ENCODE peak calls at places on chromosomes 11 and 22, in ten cellular contexts. H is HFF-Myc, F is choroid plexus epithelial cell, V is IMR-90, U is prostate gland, K is tibial nerve, S is GM12865, N is cardiac muscle cell, L is AG04450, A is heart right ventricle. O is an unnamed sample.

GRCh38 chr11:67776834-67777530 is 102.6 kb upstream of the ALDH3B2 start:
- DNase-seq in V (no peak), F (no peak), H (no peak), N (no peak), K (no peak), A (no peak), L (no peak), S (no peak), U (no peak), O (no peak)

GRCh38 chr11:102539567-102539966 is 9.0 kb upstream of the MMP7 start:
- DNase-seq in A (no peak), H (no peak), N (no peak), L (no peak), V (no peak), S (no peak), U (no peak), F (no peak), K (no peak), O (no peak)

GRCh38 chr11:127789887-127790286 is 789.3 kb upstream of the KIRREL3 start:
- DNase-seq in V (peak), S (peak), F (no peak), A (no peak), U (no peak), N (peak), H (no peak), L (no peak), K (no peak), O (no peak)

GRCh38 chr11:4065601-4066377 is 28.8 kb upstream of the RRM1 start:
- DNase-seq in N (no peak), K (no peak), L (no peak), H (no peak), S (no peak), V (no peak), U (no peak), A (peak), F (no peak), O (no peak)

GRCh38 chr11:19345848-19346681 is 105.3 kb upstream of the E2F8 start:
- DNase-seq in U (no peak), S (no peak), H (no peak), V (no peak), K (no peak), F (peak), L (no peak), A (no peak), N (peak), O (peak)

GRCh38 chr11:78564037-78564888 is 10.4 kb downstream of the NARS2 start:
- DNase-seq in N (peak), A (peak), S (peak), H (peak), L (peak), U (peak), K (peak), V (peak), F (peak), O (no peak)

GRCh38 chr22:45496451-45496941 is 6.2 kb upstream of the FBLN1 start:
- DNase-seq in H (no peak), L (no peak), U (no peak), S (no peak), A (no peak), V (no peak), N (no peak), F (no peak), K (no peak), O (peak)

GRCh38 chr11:75035911-75036536 is 47.3 kb downstream of the NEU3 start:
- DNase-seq in H (no peak), S (no peak), L (no peak), U (no peak), A (no peak), V (no peak), N (no peak), F (no peak), K (no peak), O (no peak)

GRCh38 chr11:75532200-75532972 is 6.6 kb upstream of the GDPD5 start:
- DNase-seq in L (no peak), V (peak), H (no peak), S (peak), U (peak), F (peak), A (peak), N (peak), K (peak), O (no peak)

GRCh38 chr11:103619480-103619879 is 417.0 kb upstream of the DDI1 start:
- DNase-seq in A (no peak), L (no peak), V (no peak), H (no peak), U (no peak), F (peak), K (no peak), N (peak), S (no peak), O (no peak)

GRCh38 chr11:76805206-76805913 is 22.2 kb downstream of the TSKU start:
- DNase-seq in U (no peak), F (peak), S (no peak), N (no peak), H (no peak), L (no peak), A (no peak), K (no peak), V (peak), O (no peak)

GRCh38 chr11:64514596-64514995 is 76.4 kb upstream of the SLC22A12 start:
- DNase-seq in S (no peak), U (no peak), K (no peak), L (no peak), N (no peak), F (no peak), A (no peak), H (no peak), V (no peak), O (no peak)

GRCh38 chr11:2517386-2518064 is 72.7 kb downstream of the KCNQ1 start:
- DNase-seq in A (no peak), F (no peak), U (no peak), S (no peak), K (no peak), L (no peak), N (no peak), H (no peak), V (no peak), O (peak)

GRCh38 chr22:25013634-25014033 is 61.1 kb downstream of the KIAA1671 start:
- DNase-seq in L (no peak), A (peak), H (no peak), S (no peak), K (no peak), U (no peak), N (no peak), F (no peak), V (no peak), O (no peak)

GRCh38 chr11:15830730-15831443 is 525.5 kb downstream of the SOX6 start:
- DNase-seq in K (no peak), A (no peak), V (no peak), H (no peak), U (no peak), L (no peak), F (peak), N (no peak), S (no peak), O (no peak)

GRCh38 chr22:38484244-38484643 is 16.3 kb downstream of the KDELR3 start:
- DNase-seq in S (no peak), A (no peak), H (no peak), U (no peak), N (no peak), F (no peak), L (no peak), K (no peak), V (no peak), O (no peak)

GRCh38 chr11:113253406-113253805 is 61.0 kb upstream of the TTC12 start:
- DNase-seq in F (no peak), S (no peak), U (no peak), N (no peak), V (no peak), H (no peak), A (no peak), L (no peak), K (no peak), O (no peak)

GRCh38 chr11:72551571-72551970 is 117.2 kb upstream of the CLPB start:
- DNase-seq in L (no peak), K (no peak), V (no peak), U (no peak), A (no peak), N (no peak), H (no peak), S (no peak), F (no peak), O (no peak)

GRCh38 chr11:17259931-17260499 is 16.5 kb upstream of the NUCB2 start:
- DNase-seq in F (no peak), V (no peak), N (no peak), A (no peak), K (no peak), S (no peak), H (no peak), L (no peak), U (no peak), O (no peak)

GRCh38 chr11:75383246-75383645 is 16.1 kb upstream of the RPS3 start:
- DNase-seq in F (no peak), N (no peak), U (no peak), V (no peak), L (no peak), S (no peak), H (no peak), K (no peak), A (no peak), O (no peak)

GRCh38 chr11:72921028-72921716 is 107.0 kb downstream of the ATG16L2 start:
- DNase-seq in V (no peak), U (no peak), F (no peak), L (no peak), A (no peak), S (no peak), N (no peak), K (peak), H (no peak), O (no peak)

GRCh38 chr22:27251563-27251962 is 550.0 kb downstream of the MN1 start:
- DNase-seq in K (no peak), V (no peak), H (no peak), L (no peak), S (no peak), N (no peak), U (no peak), A (no peak), F (no peak), O (no peak)

GRCh38 chr11:84146826-84147225 is 860.7 kb upstream of the CCDC90B start:
- DNase-seq in U (no peak), A (no peak), S (no peak), L (no peak), N (no peak), F (no peak), K (no peak), H (no peak), V (no peak), O (no peak)

GRCh38 chr11:133041928-133042890 is 490.1 kb downstream of the OPCML start:
- DNase-seq in V (no peak), N (no peak), H (no peak), U (no peak), F (no peak), S (no peak), K (no peak), L (no peak), A (no peak), O (peak)

GRCh38 chr22:22074634-22075381 is 92.2 kb upstream of the TOP3B start:
- DNase-seq in A (no peak), K (no peak), N (no peak), S (no peak), U (no peak), L (no peak), F (no peak), V (no peak), H (no peak), O (no peak)

DNA sequence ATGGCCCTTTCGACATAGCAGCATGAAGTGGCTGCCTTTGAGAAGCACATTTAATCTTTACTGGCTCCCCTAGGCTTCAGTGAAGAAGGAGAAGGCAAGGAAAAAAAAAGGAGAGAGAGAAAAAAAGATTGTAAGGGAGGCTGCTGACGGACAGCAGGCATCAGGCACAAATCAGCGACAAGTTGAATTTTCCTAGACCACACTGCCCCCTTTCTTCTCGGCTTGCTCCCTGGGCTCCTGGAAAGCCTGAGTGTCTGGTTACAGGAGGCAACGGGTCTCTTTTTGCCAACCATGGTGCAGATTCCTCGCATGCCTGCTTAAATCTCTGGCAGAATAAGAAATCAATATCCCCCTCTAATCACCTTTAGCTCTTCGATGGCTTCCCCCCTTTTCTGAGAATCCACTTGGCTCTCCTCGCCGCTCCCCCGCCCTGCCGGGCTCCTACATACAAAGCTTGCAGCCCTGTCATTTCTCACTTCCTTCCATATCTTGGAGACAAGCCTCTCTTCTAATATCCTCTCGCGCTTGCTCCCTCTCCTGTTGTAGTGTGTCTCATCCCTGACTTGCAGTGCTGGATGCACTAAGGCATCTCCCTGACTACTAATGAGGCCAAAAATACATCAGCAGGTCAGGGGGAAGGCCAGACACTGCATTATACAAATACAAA is 14.3 kb downstream of the BLID start:
- DNase-seq in K (peak), L (peak), N (peak), U (peak), S (no peak), A (peak), V (peak), F (peak), H (no peak), O (peak)
- TF ChIP-seq CTCF in K (peak), L (peak), N (peak), U (peak), S (no peak), A (peak), V (peak), F (peak), H (peak), O (peak)

DNA sequence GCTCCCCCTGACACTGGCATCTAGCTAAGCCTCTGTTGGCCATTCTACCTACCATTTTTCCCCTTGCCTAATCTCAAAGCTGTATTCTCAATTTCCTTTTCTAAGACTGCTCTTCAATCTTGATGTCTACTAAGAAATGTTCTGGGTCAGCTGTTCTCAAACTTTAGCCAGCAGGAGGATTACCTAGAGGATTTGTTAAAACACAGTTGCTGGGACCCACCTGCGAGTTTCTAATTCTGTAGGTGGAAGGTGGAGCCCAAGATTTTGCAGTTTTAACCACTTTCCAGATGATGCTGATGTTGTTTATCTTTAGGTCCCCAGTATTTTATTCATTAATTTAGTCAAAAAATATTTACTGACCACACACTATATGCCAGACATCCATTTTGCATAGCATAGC is 9.3 kb upstream of the ARHGAP42 start:
- DNase-seq in U (no peak), N (no peak), F (no peak), A (no peak), V (no peak), K (no peak), L (no peak), H (no peak), S (peak), O (no peak)
- TF ChIP-seq CTCF in U (no peak), N (no peak), F (no peak), A (no peak), V (no peak), K (no peak), L (no peak), H (no peak), S (no peak), O (no peak)

GRCh38 chr22:37428649-37429586 is 1.6 kb upstream of the ELFN2 start:
- DNase-seq in S (peak), F (peak), A (no peak), H (peak), L (no peak), K (no peak), U (peak), V (peak), N (peak), O (no peak)
- TF ChIP-seq CTCF in S (peak), F (peak), A (peak), H (peak), L (peak), K (peak), U (peak), V (peak), N (peak), O (peak)

GRCh38 chr22:40156001-40156516 is 21.7 kb upstream of the TNRC6B start:
- DNase-seq in L (no peak), A (no peak), V (peak), H (no peak), S (peak), F (peak), U (peak), N (peak), K (no peak), O (no peak)
- TF ChIP-seq CTCF in L (peak), A (no peak), V (peak), H (peak), S (no peak), F (peak), U (peak), N (peak), K (no peak), O (peak)

DNA sequence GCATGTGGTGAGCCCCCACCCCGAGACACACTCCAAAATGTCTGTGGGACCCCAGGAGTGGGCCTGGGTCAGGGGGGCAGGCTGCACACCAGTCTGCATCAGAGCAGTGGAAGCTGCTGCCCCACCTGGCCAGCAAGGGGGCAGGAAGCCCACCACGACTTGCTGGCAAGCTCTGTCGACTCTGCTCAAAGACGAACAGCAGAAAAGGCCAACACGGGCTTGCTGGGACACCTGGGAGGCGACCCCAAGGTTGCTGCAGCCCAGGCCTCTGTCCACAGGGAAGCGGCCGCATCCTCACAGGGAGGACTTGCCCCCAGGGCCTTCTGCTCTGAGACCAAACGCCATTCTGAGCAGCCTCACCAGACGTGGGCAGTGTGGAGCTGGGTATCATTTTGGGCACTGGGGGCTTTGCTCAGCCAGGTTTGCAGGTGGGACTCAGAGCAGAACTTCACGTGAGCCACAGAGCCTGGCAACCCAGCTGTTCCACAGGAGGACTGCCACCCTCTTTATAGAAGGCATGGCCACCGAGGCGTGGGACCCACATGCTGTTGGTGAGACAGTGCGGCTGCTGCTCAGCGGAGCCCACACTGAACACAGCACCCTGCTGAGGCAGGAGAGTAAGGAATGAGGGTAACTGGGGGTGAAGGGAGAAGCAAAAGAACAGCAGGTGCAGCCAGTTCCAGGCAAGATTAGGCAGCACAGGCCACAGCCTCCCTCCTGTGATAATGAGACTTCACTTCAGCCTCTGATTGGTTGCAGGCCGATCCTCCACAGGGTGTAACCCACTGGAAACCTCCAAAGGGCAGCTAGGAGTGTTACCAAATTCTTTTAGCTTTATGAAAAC is 11.0 kb downstream of the IL17REL start:
- DNase-seq in F (no peak), L (no peak), N (no peak), V (no peak), A (no peak), S (no peak), K (no peak), H (no peak), U (no peak), O (no peak)
- TF ChIP-seq CTCF in F (no peak), L (no peak), N (no peak), V (no peak), A (no peak), S (no peak), K (no peak), H (no peak), U (no peak), O (no peak)

GRCh38 chr11:88105952-88106351 is 69.3 kb downstream of the RAB38 start:
- DNase-seq in F (no peak), H (no peak), A (no peak), S (peak), V (no peak), K (no peak), U (no peak), L (no peak), N (no peak), O (no peak)

GRCh38 chr11:88101881-88102594 is 73.2 kb downstream of the RAB38 start:
- DNase-seq in A (no peak), H (no peak), K (no peak), F (no peak), V (no peak), U (no peak), S (no peak), L (no peak), N (no peak), O (no peak)

GRCh38 chr11:88102595-88102929 is 72.7 kb downstream of the RAB38 start:
- DNase-seq in L (no peak), K (no peak), N (no peak), S (no peak), U (no peak), V (no peak), H (no peak), A (no peak), F (peak), O (no peak)

GRCh38 chr11:88104408-88104807 is 70.8 kb downstream of the RAB38 start:
- DNase-seq in N (no peak), K (no peak), S (no peak), A (no peak), L (no peak), F (no peak), V (no peak), H (no peak), U (no peak), O (no peak)

GRCh38 chr11:88103337-88104206 is 71.7 kb downstream of the RAB38 start:
- DNase-seq in H (peak), U (no peak), K (no peak), V (peak), F (peak), N (peak), S (peak), L (peak), A (peak), O (no peak)
- TF ChIP-seq CTCF in H (peak), U (no peak), K (no peak), V (peak), F (peak), N (peak), S (peak), L (peak), A (no peak), O (peak)

GRCh38 chr11:37657645-37658044 is 1059.6 kb upstream of the RAG2 start:
- DNase-seq in S (no peak), N (no peak), L (no peak), A (no peak), U (no peak), V (peak), K (no peak), F (peak), H (peak), O (no peak)
- TF ChIP-seq CTCF in S (no peak), N (peak), L (peak), A (no peak), U (no peak), V (peak), K (no peak), F (peak), H (peak), O (no peak)

GRCh38 chr11:8356731-8357504 is 93.2 kb upstream of the LMO1 start:
- DNase-seq in K (peak), V (no peak), H (no peak), A (no peak), N (no peak), F (peak), S (no peak), U (no peak), L (no peak), O (peak)
- TF ChIP-seq CTCF in K (no peak), V (no peak), H (no peak), A (no peak), N (no peak), F (no peak), S (no peak), U (no peak), L (no peak), O (no peak)

GRCh38 chr22:30531651-30532608 is 14.6 kb downstream of the SEC14L6 start:
- DNase-seq in A (no peak), S (no peak), H (no peak), F (no peak), N (no peak), V (no peak), U (no peak), K (no peak), L (no peak), O (no peak)
- TF ChIP-seq CTCF in A (no peak), S (no peak), H (no peak), F (no peak), N (no peak), V (no peak), U (no peak), K (no peak), L (no peak), O (no peak)